ENCODE peak calls at places on chromosomes 11 and 22, in four cellular contexts. M is H9; H is IMR-90; V is activated CD4-positive, alpha-beta T cell treated with anti-CD3 and anti-CD28 coated beads, Interleukin-2, amount 50 U/mL, for 48 hours. E is an unnamed sample.
A peak's percentile ranks its signal among the peaks of the same experiment; 100 is the strongest.

GRCh38 chr11:36222755-36223635 is 66.2 kb downstream of the COMMD9 start:
- DNase-seq in M (no peak), V (no peak), H (peak; percentile 38), E (peak; percentile 27)

GRCh38 chr11:100632970-100633452 is 54.1 kb upstream of the ARHGAP42 start:
- DNase-seq in H (peak; percentile 56), V (no peak), M (no peak), E (no peak)

GRCh38 chr11:113477321-113477720 is 2.1 kb upstream of the DRD2 start:
- DNase-seq in H (no peak), M (peak; percentile 63), V (no peak), E (no peak)

GRCh38 chr22:37077802-37078448 is 26.4 kb downstream of the KCTD17 start:
- DNase-seq in M (peak; percentile 73), H (peak; percentile 37), V (peak; percentile 94), E (no peak)

GRCh38 chr11:124717786-124718634 is 21.7 kb upstream of the NRGN start:
- DNase-seq in M (peak; percentile 48), H (peak; percentile 34), V (peak; percentile 12), E (no peak)

GRCh38 chr11:118434553-118435232 is 1.6 kb upstream of the KMT2A start:
- DNase-seq in M (peak; percentile 74), V (peak; percentile 42), H (peak; percentile 40), E (no peak)

GRCh38 chr11:96199563-96200025 is 143.4 kb downstream of the MAML2 start:
- DNase-seq in H (peak; percentile 80), V (no peak), M (no peak), E (no peak)

GRCh38 chr11:125481531-125481930 is 14.5 kb downstream of the FEZ1 start:
- DNase-seq in H (no peak), M (no peak), V (no peak), E (no peak)

GRCh38 chr11:92415246-92415645 is 190.6 kb downstream of the FAT3 start:
- DNase-seq in V (no peak), H (no peak), M (no peak), E (no peak)

GRCh38 chr11:114819028-114819427 is 140.7 kb downstream of the NXPE2 start:
- DNase-seq in V (no peak), H (no peak), M (no peak), E (no peak)

GRCh38 chr22:36781656-36782627 is 6.0 kb upstream of the IFT27 start:
- DNase-seq in M (peak; percentile 92), H (peak; percentile 92), V (peak; percentile 91), E (peak; percentile 46)

GRCh38 chr11:126733685-126734084 is 266.9 kb downstream of the KIRREL3 start:
- DNase-seq in H (peak; percentile 25), M (no peak), V (no peak), E (no peak)

GRCh38 chr22:49476800-49477400 is 350.8 kb downstream of the BRD1 start:
- DNase-seq in M (no peak), H (no peak), V (no peak), E (no peak)

GRCh38 chr11:73991471-73992006 is 8.9 kb upstream of the UCP2 start:
- DNase-seq in V (no peak), M (no peak), H (no peak), E (no peak)

GRCh38 chr22:37887610-37888378 is 18.3 kb upstream of the MICALL1 start:
- DNase-seq in V (no peak), H (peak; percentile 65), M (peak; percentile 60), E (no peak)

GRCh38 chr11:2260491-2261364 is 9.7 kb downstream of the ASCL2 start:
- DNase-seq in M (no peak), V (no peak), H (no peak), E (no peak)

GRCh38 chr11:118609380-118610219 is 2.2 kb downstream of the PHLDB1 start:
- DNase-seq in V (peak; percentile 27), H (peak; percentile 34), M (no peak), E (no peak)

GRCh38 chr22:19969141-19969928 is 27.7 kb upstream of the TXNRD2 start:
- DNase-seq in V (no peak), M (no peak), H (no peak), E (no peak)

GRCh38 chr11:76157891-76158290 is 48.4 kb downstream of the WNT11 start:
- DNase-seq in V (no peak), M (no peak), H (no peak), E (no peak)

GRCh38 chr22:46858181-46858771 is 95.8 kb downstream of the TBC1D22A start:
- DNase-seq in M (no peak), V (no peak), H (no peak), E (no peak)

GRCh38 chr11:2444301-2445106 is at the start of the genes KCNQ1 and TRPM5:
- DNase-seq in V (peak; percentile 82), H (no peak), M (peak; percentile 88), E (no peak)

GRCh38 chr11:1834791-1835670 is at the start of gene SYT8:
- DNase-seq in H (no peak), M (no peak), V (no peak), E (no peak)

GRCh38 chr11:105968021-105968697 is 53.9 kb downstream of the MSANTD4 start:
- DNase-seq in V (no peak), H (peak; percentile 70), M (no peak), E (peak; percentile 74)

GRCh38 chr11:12169822-12170221 is 59.4 kb downstream of the MICAL2 start:
- DNase-seq in H (no peak), V (no peak), M (no peak), E (no peak)

GRCh38 chr11:12411806-12412727 is 34.7 kb downstream of the PARVA start:
- DNase-seq in H (peak; percentile 95), M (peak; percentile 84), V (peak; percentile 47), E (peak; percentile 39)

GRCh38 chr11:124086447-124086846 is 28.8 kb upstream of the VWA5A start:
- DNase-seq in H (no peak), M (no peak), V (no peak), E (no peak)

GRCh38 chr22:38700271-38700788 is 413 bp downstream of the JOSD1 start:
- DNase-seq in V (peak; percentile 57), H (no peak), M (no peak), E (no peak)

GRCh38 chr11:128632151-128632791 is 44.9 kb upstream of the ETS1 start:
- DNase-seq in H (peak; percentile 74), V (peak; percentile 47), M (peak; percentile 73), E (no peak)

GRCh38 chr22:38012604-38013072 is 28.3 kb upstream of the SOX10 start:
- DNase-seq in M (no peak), V (no peak), H (peak; percentile 85), E (no peak)

GRCh38 chr11:46693597-46694012 is 6.8 kb downstream of the ARHGAP1 start:
- DNase-seq in V (no peak), M (no peak), H (peak; percentile 22), E (peak; percentile 74)

GRCh38 chr11:45146072-45147016 is at the start of gene PRDM11:
- DNase-seq in V (peak; percentile 58), H (peak; percentile 72), M (peak; percentile 39), E (no peak)

GRCh38 chr11:128660957-128661356 is 32.9 kb upstream of the FLI1 start:
- DNase-seq in H (no peak), M (no peak), V (no peak), E (no peak)

GRCh38 chr22:25369133-25369532 is 149.7 kb downstream of the CRYBB2 start:
- DNase-seq in M (no peak), H (no peak), V (no peak), E (no peak)